ENCODE peak calls at places on chromosomes 5 and 9, in five cellular contexts. I is H9, B is neuronal stem cell, J is mesenchymal stem cell, E is H1. C is an unnamed sample.
A peak's percentile ranks its signal among the peaks of the same experiment; 100 is the strongest.

GRCh38 chr5:114361724-114362196 is at the start of gene KCNN2:
- DNase-seq in B (peak; percentile 89), E (no peak), I (peak; percentile 97), J (peak; percentile 75), C (peak; percentile 39)

GRCh38 chr5:39517800-39518199 is 93.0 kb upstream of the DAB2 start:
- DNase-seq in I (no peak), J (peak; percentile 69), B (no peak), E (no peak), C (no peak)

GRCh38 chr5:55904152-55904551 is 53.0 kb downstream of the IL31RA start:
- DNase-seq in J (no peak), B (no peak), I (no peak), E (no peak), C (no peak)

GRCh38 chr5:36734422-36734821 is 128.0 kb downstream of the SLC1A3 start:
- DNase-seq in J (peak; percentile 15), E (no peak), B (no peak), I (no peak), C (no peak)

GRCh38 chr5:180436936-180437335 is 57.2 kb upstream of the CNOT6 start:
- DNase-seq in B (no peak), I (no peak), E (no peak), J (no peak), C (no peak)

GRCh38 chr9:112863214-112863613 is 27.5 kb downstream of the SLC46A2 start:
- DNase-seq in J (peak; percentile 76), E (no peak), I (no peak), B (no peak), C (no peak)

GRCh38 chr5:108503986-108504385 is 122.1 kb upstream of the FBXL17 start:
- DNase-seq in J (peak; percentile 15), I (no peak), E (no peak), B (no peak), C (no peak)

GRCh38 chr9:131582466-131583341 is 37.4 kb downstream of the PRRT1B start:
- DNase-seq in B (no peak), I (no peak), E (no peak), J (no peak), C (no peak)

GRCh38 chr9:13088734-13089427 is 190.6 kb downstream of the MPDZ start:
- DNase-seq in I (peak; percentile 45), B (peak; percentile 59), J (peak; percentile 66), E (no peak), C (peak; percentile 69)

GRCh38 chr5:175123542-175123941 is 320.4 kb downstream of the DRD1 start:
- DNase-seq in E (no peak), B (no peak), I (no peak), J (no peak), C (peak; percentile 26)

GRCh38 chr9:34993502-34994428 is 4.2 kb downstream of the DNAJB5 start:
- DNase-seq in E (no peak), I (peak; percentile 78), J (peak; percentile 81), B (no peak), C (no peak)

GRCh38 chr5:179054036-179054785 is 6.0 kb upstream of the ZNF354C start:
- DNase-seq in J (no peak), B (no peak), E (no peak), I (no peak), C (peak; percentile 87)

GRCh38 chr5:155564541-155564940 is 551.0 kb downstream of the KIF4B start:
- DNase-seq in B (no peak), E (no peak), I (no peak), J (no peak), C (no peak)

GRCh38 chr5:1099931-1100651 is 11.8 kb downstream of the SLC12A7 start:
- DNase-seq in I (no peak), E (no peak), J (peak; percentile 61), B (no peak), C (no peak)

GRCh38 chr5:132779961-132780360 is 2.9 kb upstream of the SEPTIN8 start:
- DNase-seq in E (no peak), B (no peak), I (peak; percentile 5), J (no peak), C (no peak)

GRCh38 chr5:140575309-140575708 is 10.7 kb downstream of the SLC35A4 start:
- DNase-seq in I (peak; percentile 49), E (no peak), B (no peak), J (no peak), C (peak; percentile 79)

GRCh38 chr9:26748449-26749058 is 144.0 kb downstream of the CAAP1 start:
- DNase-seq in E (no peak), I (no peak), J (no peak), B (no peak), C (no peak)

GRCh38 chr9:122192261-122192875 is 32.7 kb downstream of the MORN5 start:
- DNase-seq in J (no peak), B (no peak), I (no peak), E (no peak), C (no peak)

GRCh38 chr5:2896371-2897275 is 145.1 kb upstream of the IRX2 start:
- DNase-seq in I (peak; percentile 22), B (no peak), J (no peak), E (peak; percentile 39), C (no peak)

GRCh38 chr9:114037961-114038723 is 40.0 kb downstream of the AMBP start:
- DNase-seq in E (peak; percentile 56), J (no peak), B (peak; percentile 75), I (peak; percentile 63), C (no peak)

GRCh38 chr5:1934056-1934394 is 51.3 kb upstream of the IRX4 start:
- DNase-seq in B (no peak), E (no peak), I (peak; percentile 28), J (no peak), C (no peak)

GRCh38 chr9:79054500-79054899 is 517.3 kb upstream of the TLE4 start:
- DNase-seq in E (no peak), I (no peak), B (no peak), J (no peak), C (no peak)

GRCh38 chr5:83559141-83559785 is 87.7 kb downstream of the VCAN start:
- DNase-seq in B (no peak), J (no peak), I (no peak), E (no peak), C (peak; percentile 53)
- H2AK5ac ChIP-seq in B (no peak overlapping the region), J (no peak overlapping the region), I (no peak overlapping the region), E (no peak overlapping the region), C (no peak overlapping the region)

DNA sequence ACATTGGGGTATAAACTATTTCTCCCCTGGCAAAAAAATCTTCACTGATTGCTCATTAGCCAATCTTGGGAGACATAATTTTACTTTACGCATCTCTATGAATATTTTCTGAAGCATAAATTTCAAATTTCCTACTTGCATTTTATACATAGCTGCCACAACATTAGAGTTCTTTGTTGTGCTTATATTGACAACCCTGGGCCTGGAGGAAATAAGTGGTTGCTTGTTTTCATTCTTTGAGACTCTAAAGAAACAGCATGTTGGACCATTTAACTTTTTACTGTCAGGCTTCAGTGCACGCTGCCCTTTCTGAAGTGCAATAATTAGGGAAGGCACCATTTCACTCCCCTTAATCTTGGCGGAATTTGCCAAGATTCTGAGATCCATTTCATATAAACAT is 142.6 kb downstream of the MRPS30 start:
- DNase-seq in I (no peak), E (no peak), J (no peak), B (no peak), C (no peak)
- H3K23ac ChIP-seq in I (no peak overlapping the region), E (no peak overlapping the region), J (no peak overlapping the region), B (no peak overlapping the region), C (no peak overlapping the region)

GRCh38 chr5:170161069-170161468 is 55.4 kb downstream of the FOXI1 start:
- DNase-seq in E (no peak), I (no peak), B (no peak), J (no peak), C (no peak)

GRCh38 chr5:170166101-170166500 is 60.4 kb downstream of the FOXI1 start:
- DNase-seq in I (no peak), E (no peak), B (no peak), J (no peak), C (no peak)

GRCh38 chr5:170164921-170165320 is 59.2 kb downstream of the FOXI1 start:
- DNase-seq in B (no peak), J (no peak), I (no peak), E (no peak), C (no peak)

GRCh38 chr5:170162631-170163321 is 57.1 kb downstream of the FOXI1 start:
- DNase-seq in E (no peak), J (no peak), B (no peak), I (no peak), C (peak; percentile 69)

GRCh38 chr5:170164087-170164486 is 58.4 kb downstream of the FOXI1 start:
- DNase-seq in B (no peak), J (no peak), E (no peak), I (no peak), C (no peak)
- H2BK12ac ChIP-seq in B (no peak overlapping the region), J (no peak overlapping the region), E (no peak overlapping the region), I (no peak overlapping the region), C (no peak overlapping the region)

DNA sequence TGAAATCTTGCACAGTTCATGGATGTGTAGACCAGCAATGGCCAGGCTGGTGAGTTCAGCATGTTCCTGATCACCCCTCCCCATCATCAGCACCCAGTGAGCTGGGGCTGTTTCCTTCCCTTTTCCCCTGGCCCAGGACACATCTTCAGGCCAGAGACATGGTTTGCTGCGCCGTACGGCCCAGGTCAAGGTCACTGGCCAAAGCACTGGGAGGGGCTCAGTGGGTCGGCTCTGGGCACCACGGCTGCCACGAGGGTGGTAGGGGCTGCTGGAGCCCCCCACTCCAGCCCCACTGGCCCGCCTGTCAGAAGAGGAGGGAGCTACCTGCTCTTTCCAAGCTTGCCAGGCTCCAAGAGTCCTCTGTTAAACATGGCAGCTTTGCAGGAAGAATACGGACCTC is 55.9 kb downstream of the SEMA4D start:
- DNase-seq in J (no peak), E (no peak), I (no peak), B (no peak), C (no peak)
- H2AK5ac ChIP-seq in J (no peak overlapping the region), E (no peak overlapping the region), I (no peak overlapping the region), B (no peak overlapping the region), C (no peak overlapping the region)

DNA sequence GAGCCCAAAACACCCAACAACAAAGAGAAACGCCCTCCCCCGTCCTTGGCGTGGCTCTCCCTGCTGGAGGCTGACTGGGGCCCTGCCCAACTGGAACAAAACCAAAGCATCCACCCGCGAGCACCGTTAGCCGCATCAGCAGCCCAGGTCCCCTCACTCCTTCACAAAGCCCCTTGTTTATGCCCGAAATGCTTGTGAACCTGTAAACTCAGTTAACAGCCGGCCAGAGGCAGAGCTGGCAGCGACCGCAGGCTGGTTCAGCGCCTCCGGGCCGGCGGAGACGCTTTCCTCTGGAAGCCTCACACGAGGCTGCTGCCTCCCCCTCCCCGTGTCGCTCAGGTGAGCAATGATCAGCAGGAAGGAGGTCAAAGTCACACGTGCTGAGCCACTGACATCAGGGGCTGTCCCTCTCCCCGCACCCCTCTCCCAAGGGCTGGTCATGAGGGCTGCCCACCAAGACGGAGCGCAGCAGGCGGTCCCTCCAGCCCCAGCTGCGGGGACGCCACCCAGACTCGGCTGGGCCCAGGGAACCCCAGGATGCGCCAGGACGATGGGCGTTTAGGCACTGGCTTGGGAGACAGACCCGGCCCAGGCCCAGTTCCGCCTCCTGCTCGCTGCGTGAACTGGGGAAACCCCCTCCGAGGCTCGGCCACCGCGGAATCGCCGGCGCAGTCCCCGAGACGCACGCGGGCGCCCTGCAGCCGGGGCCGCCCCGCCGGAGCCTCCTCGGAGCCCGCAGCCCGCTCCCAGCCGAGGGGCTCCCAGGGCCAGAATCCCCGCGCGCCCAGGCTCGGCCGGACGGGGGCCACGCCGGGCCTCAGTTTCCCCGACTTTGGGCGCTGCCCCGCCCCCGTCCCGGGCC is 563 bp downstream of the SNAPC4 start:
- DNase-seq in E (no peak), J (peak; percentile 59), B (no peak), I (no peak), C (peak; percentile 21)
- H3K23ac ChIP-seq in E (no peak overlapping the region), J (no peak overlapping the region), B (peak overlapping the region; percentile 97), I (no peak overlapping the region), C (peak overlapping the region; percentile 20)